ENCODE peak calls at places on chromosomes 5 and 9, in six cellular contexts. K is stimulated activated CD8-positive, alpha-beta memory T cell treated with anti-CD3 and anti-CD28 coated beads, Interleukin-2, amount 100 ng/mL, for 48 hours; W is right atrium auricular region; D is ACHN; L is retina; F is stimulated activated CD4-positive, alpha-beta T cell treated with anti-CD3 and anti-CD28 coated beads, Interleukin-15, amount 100 ng/mL, for 24 hours. M is an unnamed sample.

GRCh38 chr5:81065492-81065891 is 105.3 kb downstream of the RASGRF2 start:
- DNase-seq in K (no peak), W (no peak), D (no peak), L (no peak), F (no peak), M (no peak)

GRCh38 chr5:33964132-33964531 is 20.4 kb downstream of the SLC45A2 start:
- DNase-seq in K (no peak), W (no peak), D (no peak), L (no peak), F (no peak), M (no peak)

GRCh38 chr9:133640580-133641395 is 4.6 kb downstream of the DBH start:
- DNase-seq in K (no peak), W (no peak), D (no peak), L (no peak), F (no peak), M (no peak)

GRCh38 chr9:4117835-4118610 is 181.8 kb downstream of the GLIS3 start:
- DNase-seq in K (peak; percentile 37), W (no peak), D (no peak), L (no peak), F (peak; percentile 61), M (no peak)

GRCh38 chr5:16934123-16934522 is 2.0 kb downstream of the MYO10 start:
- DNase-seq in K (peak; percentile 49), W (peak; percentile 63), D (peak; percentile 72), L (peak; percentile 72), F (peak; percentile 63), M (peak; percentile 90)

GRCh38 chr9:108543251-108543768 is 312.5 kb downstream of the ACTL7B start:
- DNase-seq in K (no peak), W (no peak), D (no peak), L (no peak), F (no peak), M (peak; percentile 30)

GRCh38 chr5:55577353-55578060 is 42.7 kb upstream of the PLPP1 start:
- DNase-seq in K (no peak), W (peak; percentile 78), D (no peak), L (no peak), F (no peak), M (no peak)

GRCh38 chr9:121798941-121799340 is 147.5 kb downstream of the DAB2IP start:
- DNase-seq in K (no peak), W (no peak), D (no peak), L (no peak), F (no peak), M (no peak)

GRCh38 chr9:33465096-33465495 is 8.6 kb downstream of the NOL6 start:
- DNase-seq in K (no peak), W (no peak), D (no peak), L (no peak), F (no peak), M (no peak)

GRCh38 chr9:129489838-129490582 is 130.9 kb downstream of the C9orf50 start:
- DNase-seq in K (no peak), W (no peak), D (no peak), L (peak; percentile 40), F (peak; percentile 61), M (peak; percentile 40)

GRCh38 chr5:141815051-141815795 is 63.0 kb downstream of the PCDH1 start:
- DNase-seq in K (no peak), W (no peak), D (no peak), L (no peak), F (no peak), M (no peak)

M was measured in left kidney.